ENCODE peak calls at places on chromosomes 6 and 20, in ten cellular contexts. D is stimulated activated CD4-positive, alpha-beta T cell treated with anti-CD3 and anti-CD28 coated beads, Interleukin-15, amount 100 ng/mL, for 1 hour; P is cardiac muscle cell; W is globus pallidus; C is KG1; J is memory B cell; L is amniotic stem cell; G is endothelial cell; T is activated CD4-positive, alpha-beta T cell treated with anti-CD3 and anti-CD28 coated beads, Interleukin-2, amount 50 U/mL, for 24 hours; R is NCI-H1930. S is an unnamed sample.

GRCh38 chr20:48841196-48841860 is 13.5 kb upstream of the PREX1 start:
- DNase-seq in D (no peak), P (no peak), W (no peak), C (no peak), J (no peak), L (no peak), G (no peak), T (no peak), R (no peak), S (no peak)

GRCh38 chr6:11989376-11989775 is 22.7 kb upstream of the HIVEP1 start:
- DNase-seq in D (no peak), P (peak; percentile 37), W (no peak), C (no peak), J (no peak), L (no peak), G (no peak), T (no peak), R (no peak), S (no peak)

GRCh38 chr6:17705428-17705777 is 1.3 kb downstream of the NUP153 start:
- DNase-seq in D (no peak), P (peak; percentile 84), W (no peak), C (no peak), J (no peak), L (peak; percentile 52), G (peak; percentile 13), T (no peak), R (no peak), S (peak; percentile 52)

GRCh38 chr6:63351995-63352586 is 32.3 kb upstream of the LGSN start:
- DNase-seq in D (no peak), P (peak; percentile 78), W (peak; percentile 26), C (peak; percentile 68), J (no peak), L (no peak), G (no peak), T (no peak), R (no peak), S (peak; percentile 7)

GRCh38 chr20:43911066-43911465 is 3.6 kb upstream of the TOX2 start:
- DNase-seq in D (no peak), P (peak; percentile 78), W (no peak), C (no peak), J (no peak), L (peak; percentile 7), G (no peak), T (no peak), R (no peak), S (peak; percentile 20)

GRCh38 chr6:116763871-116764270 is 1.6 kb downstream of the FAM162B start:
- DNase-seq in D (no peak), P (no peak), W (no peak), C (no peak), J (no peak), L (no peak), G (no peak), T (no peak), R (no peak), S (no peak)

GRCh38 chr6:56242343-56242742 is 5.0 kb downstream of the COL21A1 start:
- DNase-seq in D (no peak), P (no peak), W (peak; percentile 46), C (no peak), J (no peak), L (no peak), G (no peak), T (no peak), R (peak; percentile 30), S (no peak)

GRCh38 chr20:44656447-44656846 is 4.9 kb upstream of the ADA start:
- DNase-seq in D (no peak), P (no peak), W (no peak), C (no peak), J (no peak), L (no peak), G (no peak), T (no peak), R (no peak), S (no peak)

GRCh38 chr6:133241901-133242760 is 974 bp downstream of the EYA4 start:
- DNase-seq in D (no peak), P (peak; percentile 43), W (peak; percentile 32), C (no peak), J (no peak), L (no peak), G (peak; percentile 31), T (no peak), R (no peak), S (no peak)

GRCh38 chr20:10633708-10634107 is 40.1 kb downstream of the JAG1 start:
- DNase-seq in D (no peak), P (no peak), W (no peak), C (no peak), J (no peak), L (no peak), G (no peak), T (no peak), R (no peak), S (no peak)

GRCh38 chr20:31869942-31870702 is at the start of the genes DUSP15 and TTLL9:
- DNase-seq in D (no peak), P (peak; percentile 15), W (peak; percentile 81), C (no peak), J (no peak), L (no peak), G (peak; percentile 52), T (no peak), R (no peak), S (no peak)

GRCh38 chr6:137829641-137830083 is 37.4 kb upstream of the TNFAIP3 start:
- DNase-seq in D (no peak), P (peak; percentile 50), W (no peak), C (no peak), J (no peak), L (no peak), G (no peak), T (no peak), R (no peak), S (peak; percentile 65)